ENCODE peak calls at places on chromosome 22, in seven cellular contexts. One of them, this sample, is unnamed.

GRCh38 chr22:23122992-23123803 is 18.6 kb downstream of the RSPH14 start:
- DNase-seq in heart left ventricle: no peak
- DNase-seq in OCI-LY7: no peak
- DNase-seq in neural progenitor cell: no peak
- DNase-seq in NT2/D1: no peak
- DNase-seq in prostate gland: no peak
- DNase-seq in cardiac muscle cell: no peak
- DNase-seq in this sample: no peak

GRCh38 chr22:25402501-25403283 is 161.8 kb upstream of the GRK3 start:
- DNase-seq in neural progenitor cell: no peak
- DNase-seq in cardiac muscle cell: peak; percentile 56
- DNase-seq in OCI-LY7: no peak
- DNase-seq in heart left ventricle: peak; percentile 51
- DNase-seq in NT2/D1: no peak
- DNase-seq in prostate gland: peak; percentile 41
- DNase-seq in this sample: no peak

GRCh38 chr22:26568207-26568706 is 21.7 kb downstream of the TPST2 start:
- DNase-seq in neural progenitor cell: peak; percentile 77
- DNase-seq in cardiac muscle cell: no peak
- DNase-seq in prostate gland: peak; percentile 86
- DNase-seq in heart left ventricle: no peak
- DNase-seq in OCI-LY7: no peak
- DNase-seq in NT2/D1: no peak
- DNase-seq in this sample: no peak

GRCh38 chr22:38610234-38610633 is 40.3 kb upstream of the DMC1 start:
- DNase-seq in heart left ventricle: no peak
- DNase-seq in OCI-LY7: no peak
- DNase-seq in NT2/D1: no peak
- DNase-seq in neural progenitor cell: no peak
- DNase-seq in cardiac muscle cell: no peak
- DNase-seq in prostate gland: no peak
- DNase-seq in this sample: no peak

GRCh38 chr22:48057116-48057835 is 1294.8 kb downstream of the TBC1D22A start:
- DNase-seq in cardiac muscle cell: no peak
- DNase-seq in heart left ventricle: no peak
- DNase-seq in neural progenitor cell: no peak
- DNase-seq in prostate gland: no peak
- DNase-seq in OCI-LY7: no peak
- DNase-seq in NT2/D1: no peak
- DNase-seq in this sample: no peak

GRCh38 chr22:46537221-46537945 is at the start of gene CELSR1:
- DNase-seq in prostate gland: peak; percentile 73
- DNase-seq in heart left ventricle: no peak
- DNase-seq in OCI-LY7: no peak
- DNase-seq in NT2/D1: no peak
- DNase-seq in neural progenitor cell: peak; percentile 87
- DNase-seq in cardiac muscle cell: peak; percentile 40
- DNase-seq in this sample: peak; percentile 54

GRCh38 chr22:24707477-24707816 is 67.1 kb downstream of the PIWIL3 start:
- DNase-seq in OCI-LY7: no peak
- DNase-seq in NT2/D1: no peak
- DNase-seq in cardiac muscle cell: no peak
- DNase-seq in heart left ventricle: no peak
- DNase-seq in neural progenitor cell: peak; percentile 40
- DNase-seq in prostate gland: no peak
- DNase-seq in this sample: no peak

GRCh38 chr22:42937164-42937854 is 77.6 kb downstream of the PACSIN2 start:
- DNase-seq in cardiac muscle cell: peak; percentile 62
- DNase-seq in OCI-LY7: peak; percentile 30
- DNase-seq in NT2/D1: no peak
- DNase-seq in neural progenitor cell: no peak
- DNase-seq in heart left ventricle: peak; percentile 63
- DNase-seq in prostate gland: no peak
- DNase-seq in this sample: no peak

GRCh38 chr22:47762141-47762540 is 999.7 kb downstream of the TBC1D22A start:
- DNase-seq in prostate gland: no peak
- DNase-seq in neural progenitor cell: no peak
- DNase-seq in OCI-LY7: no peak
- DNase-seq in NT2/D1: no peak
- DNase-seq in heart left ventricle: no peak
- DNase-seq in cardiac muscle cell: no peak
- DNase-seq in this sample: no peak

GRCh38 chr22:31620756-31621480 is 41.1 kb downstream of the PISD start:
- DNase-seq in prostate gland: no peak
- DNase-seq in OCI-LY7: no peak
- DNase-seq in heart left ventricle: no peak
- DNase-seq in cardiac muscle cell: no peak
- DNase-seq in NT2/D1: no peak
- DNase-seq in neural progenitor cell: no peak
- DNase-seq in this sample: no peak

GRCh38 chr22:31625257-31625640 is 36.8 kb downstream of the PISD start:
- DNase-seq in NT2/D1: no peak
- DNase-seq in OCI-LY7: no peak
- DNase-seq in heart left ventricle: no peak
- DNase-seq in prostate gland: no peak
- DNase-seq in neural progenitor cell: no peak
- DNase-seq in cardiac muscle cell: no peak
- DNase-seq in this sample: no peak

GRCh38 chr22:31623634-31624312 is 38.2 kb downstream of the PISD start:
- DNase-seq in cardiac muscle cell: no peak
- DNase-seq in NT2/D1: no peak
- DNase-seq in neural progenitor cell: no peak
- DNase-seq in OCI-LY7: no peak
- DNase-seq in prostate gland: no peak
- DNase-seq in heart left ventricle: no peak
- DNase-seq in this sample: no peak

GRCh38 chr22:31621507-31622160 is 40.4 kb downstream of the PISD start:
- DNase-seq in cardiac muscle cell: no peak
- DNase-seq in neural progenitor cell: no peak
- DNase-seq in NT2/D1: no peak
- DNase-seq in prostate gland: no peak
- DNase-seq in heart left ventricle: no peak
- DNase-seq in OCI-LY7: no peak
- DNase-seq in this sample: no peak

DNA sequence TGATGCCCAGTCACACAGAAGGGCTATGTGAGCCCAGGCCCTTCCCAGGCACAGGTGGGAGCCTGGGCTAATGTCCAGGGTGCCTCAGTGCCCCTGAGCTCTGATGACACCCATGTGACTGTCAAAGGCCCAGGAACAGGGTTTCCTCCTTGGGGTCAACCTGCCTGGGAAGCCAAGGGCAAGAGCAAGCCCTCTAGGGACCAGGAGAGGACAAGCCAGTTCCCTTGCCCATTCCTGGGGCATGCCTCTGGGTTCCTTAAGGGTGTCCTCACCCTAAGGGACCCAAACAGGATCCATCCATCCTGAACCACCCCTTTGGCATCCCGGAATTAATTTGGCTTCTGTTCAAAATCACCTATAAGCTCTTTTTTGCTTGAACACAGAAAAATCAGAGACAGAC is 39.0 kb downstream of the PISD start:
- DNase-seq in OCI-LY7: no peak
- DNase-seq in prostate gland: no peak
- DNase-seq in heart left ventricle: no peak
- DNase-seq in neural progenitor cell: no peak
- DNase-seq in NT2/D1: no peak
- DNase-seq in cardiac muscle cell: no peak
- DNase-seq in this sample: no peak
- H3K36me3 ChIP-seq in OCI-LY7: peaks cover 49% of the 10 kb centered on the region
- H3K36me3 ChIP-seq in prostate gland: no peaks in the 10 kb centered on the region
- H3K36me3 ChIP-seq in heart left ventricle: peaks cover 7% of the 10 kb centered on the region
- H3K36me3 ChIP-seq in neural progenitor cell: no peaks in the 10 kb centered on the region
- H3K36me3 ChIP-seq in NT2/D1: peaks cover 64% of the 10 kb centered on the region
- H3K36me3 ChIP-seq in cardiac muscle cell: peaks cover 9% of the 10 kb centered on the region
- H3K36me3 ChIP-seq in this sample: no peaks in the 10 kb centered on the region

GRCh38 chr22:19398680-19399079 is 32.9 kb downstream of the HIRA start:
- DNase-seq in prostate gland: no peak
- DNase-seq in neural progenitor cell: no peak
- DNase-seq in NT2/D1: no peak
- DNase-seq in cardiac muscle cell: no peak
- DNase-seq in heart left ventricle: no peak
- DNase-seq in OCI-LY7: no peak
- DNase-seq in this sample: no peak
- H3K36me3 ChIP-seq in prostate gland: peaks cover 9% of the 10 kb centered on the region
- H3K36me3 ChIP-seq in neural progenitor cell: peaks cover 4% of the 10 kb centered on the region
- H3K36me3 ChIP-seq in NT2/D1: peaks cover 75% of the 10 kb centered on the region
- H3K36me3 ChIP-seq in cardiac muscle cell: peaks cover 23% of the 10 kb centered on the region
- H3K36me3 ChIP-seq in heart left ventricle: peaks cover 5% of the 10 kb centered on the region
- H3K36me3 ChIP-seq in OCI-LY7: peaks cover 91% of the 10 kb centered on the region
- H3K36me3 ChIP-seq in this sample: peaks cover 19% of the 10 kb centered on the region

DNA sequence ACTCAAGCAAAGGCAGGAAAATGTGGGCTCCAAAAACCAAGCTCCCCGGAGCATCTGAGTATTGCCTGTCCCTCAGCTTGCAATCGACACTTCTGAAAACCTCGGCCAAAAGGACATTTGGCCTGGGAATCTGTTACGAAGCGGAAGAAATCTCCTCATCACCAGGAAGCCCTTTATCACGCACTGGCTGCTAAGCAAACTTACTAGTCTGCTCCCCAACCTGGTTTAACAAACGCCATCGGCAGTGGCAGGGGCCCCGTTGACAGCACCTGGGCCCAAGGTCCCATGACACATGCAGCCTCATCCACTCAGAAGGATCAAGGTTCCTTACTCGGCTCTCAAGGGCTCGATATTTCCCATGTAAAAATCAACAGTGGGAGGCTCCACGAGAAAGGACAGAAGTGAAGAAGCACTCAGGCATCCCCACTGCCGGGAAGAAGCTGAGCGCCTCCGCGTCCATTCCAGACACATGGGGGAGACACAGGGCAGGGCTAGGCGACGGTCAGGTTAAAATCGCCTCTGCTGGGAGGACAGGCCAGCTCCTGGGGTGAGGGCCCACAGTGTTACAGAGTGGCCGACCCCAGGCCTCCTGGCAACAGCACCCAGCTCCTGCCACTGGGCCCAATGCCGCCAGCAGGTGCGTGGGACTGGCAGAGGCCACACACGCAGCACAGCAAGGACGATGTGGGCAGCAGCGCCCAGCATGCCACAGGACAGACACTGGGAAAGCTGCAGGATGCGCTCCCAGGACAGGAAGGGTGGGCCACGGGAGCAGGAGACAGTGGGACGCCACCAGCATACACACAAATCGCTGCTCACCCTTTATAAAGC is 27.1 kb downstream of the BRD1 start:
- DNase-seq in NT2/D1: no peak
- DNase-seq in prostate gland: no peak
- DNase-seq in neural progenitor cell: no peak
- DNase-seq in heart left ventricle: peak; percentile 49
- DNase-seq in OCI-LY7: no peak
- DNase-seq in cardiac muscle cell: no peak
- DNase-seq in this sample: no peak
- H3K36me3 ChIP-seq in NT2/D1: peaks cover 83% of the 10 kb centered on the region
- H3K36me3 ChIP-seq in prostate gland: peaks cover 7% of the 10 kb centered on the region
- H3K36me3 ChIP-seq in neural progenitor cell: no peaks in the 10 kb centered on the region
- H3K36me3 ChIP-seq in heart left ventricle: peaks cover 15% of the 10 kb centered on the region
- H3K36me3 ChIP-seq in OCI-LY7: peaks cover 77% of the 10 kb centered on the region
- H3K36me3 ChIP-seq in cardiac muscle cell: peaks cover 24% of the 10 kb centered on the region
- H3K36me3 ChIP-seq in this sample: peaks cover 12% of the 10 kb centered on the region

DNA sequence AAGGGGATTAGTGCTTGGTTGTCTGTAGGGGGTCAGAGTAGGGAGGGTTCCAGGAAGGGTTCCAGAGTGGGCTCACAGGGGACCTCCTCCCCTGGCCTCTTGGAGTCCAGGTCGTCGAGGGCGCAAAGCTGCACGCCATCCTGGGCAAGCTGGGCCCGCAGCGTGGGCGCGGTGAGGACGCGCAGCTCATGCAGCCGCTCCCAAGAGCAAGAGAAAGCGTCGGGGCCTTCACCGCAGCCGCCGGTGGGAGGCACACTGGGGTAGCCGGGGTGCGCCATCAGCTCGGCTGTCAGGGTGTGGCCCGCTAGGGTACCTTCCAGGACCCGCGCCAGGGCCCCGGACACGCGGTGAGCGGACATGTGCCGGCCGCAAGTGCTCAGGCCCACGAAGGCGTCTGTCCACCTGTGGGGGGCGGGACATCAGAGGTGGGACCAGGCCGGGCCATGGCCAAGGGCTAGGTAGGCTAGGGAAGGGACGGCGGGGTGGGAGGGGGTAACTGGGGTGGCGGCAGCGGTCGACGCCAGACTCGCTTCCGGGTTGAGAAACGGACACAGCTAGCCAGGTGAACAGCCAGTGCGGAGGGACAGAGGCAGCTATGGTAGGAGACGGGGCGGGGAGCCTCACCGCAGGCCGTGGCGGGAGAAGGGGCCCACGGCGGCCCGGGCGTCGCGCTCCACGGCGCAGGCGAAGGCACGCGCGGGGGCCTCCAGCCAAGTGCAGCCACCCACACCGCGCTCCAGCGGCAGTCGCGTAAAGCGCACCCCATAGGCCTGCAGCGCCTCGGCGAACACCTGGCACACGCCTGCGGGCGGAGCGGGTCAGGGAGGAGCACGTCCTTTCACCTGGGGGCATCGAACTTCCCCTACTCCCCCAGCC is 1.2 kb downstream of the YDJC start:
- DNase-seq in NT2/D1: no peak
- DNase-seq in OCI-LY7: no peak
- DNase-seq in cardiac muscle cell: no peak
- DNase-seq in neural progenitor cell: no peak
- DNase-seq in prostate gland: no peak
- DNase-seq in heart left ventricle: no peak
- DNase-seq in this sample: no peak
- H3K36me3 ChIP-seq in NT2/D1: peaks cover 38% of the 10 kb centered on the region
- H3K36me3 ChIP-seq in OCI-LY7: peaks cover 44% of the 10 kb centered on the region
- H3K36me3 ChIP-seq in cardiac muscle cell: no peaks in the 10 kb centered on the region
- H3K36me3 ChIP-seq in neural progenitor cell: no peaks in the 10 kb centered on the region
- H3K36me3 ChIP-seq in prostate gland: no peaks in the 10 kb centered on the region
- H3K36me3 ChIP-seq in heart left ventricle: no peaks in the 10 kb centered on the region
- H3K36me3 ChIP-seq in this sample: peaks cover 32% of the 10 kb centered on the region

GRCh38 chr22:29340566-29340965 is 25.1 kb upstream of the RASL10A start:
- DNase-seq in prostate gland: no peak
- DNase-seq in OCI-LY7: no peak
- DNase-seq in neural progenitor cell: no peak
- DNase-seq in cardiac muscle cell: no peak
- DNase-seq in heart left ventricle: no peak
- DNase-seq in NT2/D1: no peak
- DNase-seq in this sample: no peak
- H3K36me3 ChIP-seq in prostate gland: peaks cover 3% of the 10 kb centered on the region
- H3K36me3 ChIP-seq in OCI-LY7: peaks cover 99% of the 10 kb centered on the region
- H3K36me3 ChIP-seq in neural progenitor cell: no peaks in the 10 kb centered on the region
- H3K36me3 ChIP-seq in cardiac muscle cell: peaks cover 30% of the 10 kb centered on the region
- H3K36me3 ChIP-seq in heart left ventricle: peaks cover 5% of the 10 kb centered on the region
- H3K36me3 ChIP-seq in NT2/D1: peaks cover 75% of the 10 kb centered on the region
- H3K36me3 ChIP-seq in this sample: no peaks in the 10 kb centered on the region